ENCODE peak calls at places on chromosomes 3 and 15, in seven cellular contexts. B, Y, Z, N, X, J and W are unnamed samples.

GRCh38 chr3:158808697-158809096 is 6.8 kb downstream of the MFSD1 start:
- DNase-seq in B (no peak), Y (no peak), N (no peak), Z (peak), J (no peak), X (no peak), W (peak)

GRCh38 chr3:105228696-105229095 is 138.0 kb upstream of the ALCAM start:
- DNase-seq in B (no peak), X (no peak), N (no peak), Y (no peak), J (no peak), Z (no peak), W (no peak)

GRCh38 chr3:148999806-149000205 is 8.5 kb downstream of the GYG1 start:
- DNase-seq in B (no peak), Y (no peak), X (no peak), N (no peak), J (no peak), Z (no peak), W (no peak)

GRCh38 chr3:70090322-70090913 is 90.9 kb downstream of the SAMMSON start:
- DNase-seq in N (peak), Y (no peak), B (no peak), X (no peak), Z (no peak), J (no peak), W (no peak)

GRCh38 chr15:31032959-31033358 is 41.5 kb upstream of the MTMR10 start:
- DNase-seq in Y (peak), B (no peak), J (no peak), Z (no peak), N (no peak), X (no peak), W (no peak)

GRCh38 chr3:68448510-68449383 is 483.6 kb downstream of the TAFA4 start:
- DNase-seq in Y (no peak), X (no peak), N (no peak), Z (no peak), J (no peak), B (no peak), W (no peak)

GRCh38 chr3:109563149-109563548 is 225.8 kb upstream of the DPPA4 start:
- DNase-seq in X (no peak), N (no peak), J (no peak), B (peak), Z (no peak), Y (no peak), W (peak)

GRCh38 chr15:31387101-31387482 is 60.5 kb downstream of the KLF13 start:
- DNase-seq in J (peak), B (peak), X (no peak), N (no peak), Z (no peak), Y (no peak), W (no peak)

GRCh38 chr3:52986049-52986448 is 59.8 kb downstream of the SFMBT1 start:
- DNase-seq in Z (no peak), X (no peak), J (no peak), Y (no peak), B (no peak), N (no peak), W (no peak)

GRCh38 chr3:161104561-161105551 is at the start of gene B3GALNT1:
- DNase-seq in X (peak), J (peak), Y (no peak), N (peak), B (no peak), Z (peak), W (no peak)